ENCODE peak calls at places on chromosomes 11 and 22, in nine cellular contexts. One of them, this sample, is unnamed.

GRCh38 chr11:129144256-129144655 is 47.9 kb downstream of the ARHGAP32 start:
- DNase-seq in progenitor cell of endocrine pancreas: no peak
- DNase-seq in fibroblast of lung: no peak
- DNase-seq in kidney epithelial cell: no peak
- DNase-seq in HCT116: no peak
- DNase-seq in testis: no peak
- DNase-seq in pancreas: no peak
- DNase-seq in brain microvascular endothelial cell: peak; percentile 30
- DNase-seq in DND-41: no peak
- DNase-seq in this sample: no peak

GRCh38 chr11:62726156-62727006 is 876 bp downstream of the HNRNPUL2 start:
- DNase-seq in progenitor cell of endocrine pancreas: no peak
- DNase-seq in fibroblast of lung: no peak
- DNase-seq in kidney epithelial cell: no peak
- DNase-seq in HCT116: no peak
- DNase-seq in testis: no peak
- DNase-seq in pancreas: no peak
- DNase-seq in brain microvascular endothelial cell: no peak
- DNase-seq in DND-41: peak; percentile 35
- DNase-seq in this sample: no peak

GRCh38 chr11:76701701-76702100 is 31.2 kb upstream of the LRRC32 start:
- DNase-seq in progenitor cell of endocrine pancreas: no peak
- DNase-seq in fibroblast of lung: peak; percentile 66
- DNase-seq in kidney epithelial cell: no peak
- DNase-seq in HCT116: no peak
- DNase-seq in testis: no peak
- DNase-seq in pancreas: no peak
- DNase-seq in brain microvascular endothelial cell: peak; percentile 34
- DNase-seq in DND-41: no peak
- DNase-seq in this sample: no peak

GRCh38 chr22:36369922-36370781 is 17.6 kb downstream of the MYH9 start:
- DNase-seq in progenitor cell of endocrine pancreas: no peak
- DNase-seq in fibroblast of lung: peak; percentile 57
- DNase-seq in kidney epithelial cell: no peak
- DNase-seq in HCT116: no peak
- DNase-seq in testis: peak; percentile 44
- DNase-seq in pancreas: no peak
- DNase-seq in brain microvascular endothelial cell: no peak
- DNase-seq in DND-41: no peak
- DNase-seq in this sample: no peak

GRCh38 chr22:31876156-31877035 is 67.9 kb upstream of the YWHAH start:
- DNase-seq in progenitor cell of endocrine pancreas: no peak
- DNase-seq in fibroblast of lung: no peak
- DNase-seq in kidney epithelial cell: no peak
- DNase-seq in HCT116: no peak
- DNase-seq in testis: no peak
- DNase-seq in pancreas: no peak
- DNase-seq in brain microvascular endothelial cell: no peak
- DNase-seq in DND-41: no peak
- DNase-seq in this sample: no peak

GRCh38 chr11:92376146-92376599 is 151.6 kb downstream of the FAT3 start:
- DNase-seq in progenitor cell of endocrine pancreas: no peak
- DNase-seq in fibroblast of lung: peak; percentile 75
- DNase-seq in kidney epithelial cell: peak; percentile 82
- DNase-seq in HCT116: no peak
- DNase-seq in testis: no peak
- DNase-seq in pancreas: no peak
- DNase-seq in brain microvascular endothelial cell: peak; percentile 94
- DNase-seq in DND-41: no peak
- DNase-seq in this sample: no peak

GRCh38 chr22:35604671-35605457 is 12.3 kb downstream of the MB start:
- DNase-seq in progenitor cell of endocrine pancreas: no peak
- DNase-seq in fibroblast of lung: no peak
- DNase-seq in kidney epithelial cell: no peak
- DNase-seq in HCT116: no peak
- DNase-seq in testis: no peak
- DNase-seq in pancreas: no peak
- DNase-seq in brain microvascular endothelial cell: peak; percentile 27
- DNase-seq in DND-41: peak; percentile 8
- DNase-seq in this sample: no peak

GRCh38 chr22:29946220-29946619 is 63.2 kb downstream of the MTMR3 start:
- DNase-seq in progenitor cell of endocrine pancreas: no peak
- DNase-seq in fibroblast of lung: no peak
- DNase-seq in kidney epithelial cell: no peak
- DNase-seq in HCT116: no peak
- DNase-seq in testis: no peak
- DNase-seq in pancreas: no peak
- DNase-seq in brain microvascular endothelial cell: no peak
- DNase-seq in DND-41: no peak
- DNase-seq in this sample: no peak

GRCh38 chr11:131924001-131924400 is 553.6 kb downstream of the NTM start:
- DNase-seq in progenitor cell of endocrine pancreas: no peak
- DNase-seq in fibroblast of lung: no peak
- DNase-seq in kidney epithelial cell: no peak
- DNase-seq in HCT116: no peak
- DNase-seq in testis: no peak
- DNase-seq in pancreas: no peak
- DNase-seq in brain microvascular endothelial cell: peak; percentile 11
- DNase-seq in DND-41: no peak
- DNase-seq in this sample: no peak

GRCh38 chr22:22842085-22842484 is 45.5 kb upstream of the IGLL5 start:
- DNase-seq in progenitor cell of endocrine pancreas: no peak
- DNase-seq in fibroblast of lung: no peak
- DNase-seq in kidney epithelial cell: no peak
- DNase-seq in HCT116: no peak
- DNase-seq in testis: no peak
- DNase-seq in pancreas: no peak
- DNase-seq in brain microvascular endothelial cell: no peak
- DNase-seq in DND-41: no peak
- DNase-seq in this sample: no peak

GRCh38 chr11:2795491-2795991 is 90.0 kb downstream of the CDKN1C start:
- DNase-seq in progenitor cell of endocrine pancreas: no peak
- DNase-seq in fibroblast of lung: no peak
- DNase-seq in kidney epithelial cell: no peak
- DNase-seq in HCT116: no peak
- DNase-seq in testis: peak; percentile 12
- DNase-seq in pancreas: peak; percentile 35
- DNase-seq in brain microvascular endothelial cell: no peak
- DNase-seq in DND-41: no peak
- DNase-seq in this sample: no peak

GRCh38 chr22:30866811-30867271 is 101.7 kb downstream of the MORC2 start:
- DNase-seq in progenitor cell of endocrine pancreas: no peak
- DNase-seq in fibroblast of lung: no peak
- DNase-seq in kidney epithelial cell: no peak
- DNase-seq in HCT116: no peak
- DNase-seq in testis: no peak
- DNase-seq in pancreas: peak; percentile 23
- DNase-seq in brain microvascular endothelial cell: no peak
- DNase-seq in DND-41: no peak
- DNase-seq in this sample: no peak

GRCh38 chr22:35324067-35324466 is 24.4 kb downstream of the TOM1 start:
- DNase-seq in progenitor cell of endocrine pancreas: no peak
- DNase-seq in fibroblast of lung: no peak
- DNase-seq in kidney epithelial cell: no peak
- DNase-seq in HCT116: no peak
- DNase-seq in testis: no peak
- DNase-seq in pancreas: no peak
- DNase-seq in brain microvascular endothelial cell: no peak
- DNase-seq in DND-41: no peak
- DNase-seq in this sample: no peak

GRCh38 chr11:130389315-130389935 is 39.0 kb downstream of the ADAMTS8 start:
- DNase-seq in progenitor cell of endocrine pancreas: no peak
- DNase-seq in fibroblast of lung: peak; percentile 3
- DNase-seq in kidney epithelial cell: no peak
- DNase-seq in HCT116: no peak
- DNase-seq in testis: no peak
- DNase-seq in pancreas: no peak
- DNase-seq in brain microvascular endothelial cell: peak; percentile 24
- DNase-seq in DND-41: peak; percentile 54
- DNase-seq in this sample: no peak

GRCh38 chr11:16356057-16356750 is at the start of gene SOX6:
- DNase-seq in progenitor cell of endocrine pancreas: peak; percentile 11
- DNase-seq in fibroblast of lung: peak; percentile 18
- DNase-seq in kidney epithelial cell: no peak
- DNase-seq in HCT116: no peak
- DNase-seq in testis: peak; percentile 14
- DNase-seq in pancreas: no peak
- DNase-seq in brain microvascular endothelial cell: peak; percentile 5
- DNase-seq in DND-41: no peak
- DNase-seq in this sample: no peak

GRCh38 chr11:32830413-32830738 is 649 bp downstream of the PRRG4 start:
- DNase-seq in progenitor cell of endocrine pancreas: no peak
- DNase-seq in fibroblast of lung: no peak
- DNase-seq in kidney epithelial cell: no peak
- DNase-seq in HCT116: no peak
- DNase-seq in testis: no peak
- DNase-seq in pancreas: no peak
- DNase-seq in brain microvascular endothelial cell: no peak
- DNase-seq in DND-41: no peak
- DNase-seq in this sample: no peak

GRCh38 chr11:57294225-57295131 is 30.3 kb downstream of the TNKS1BP1 start:
- DNase-seq in progenitor cell of endocrine pancreas: no peak
- DNase-seq in fibroblast of lung: peak; percentile 57
- DNase-seq in kidney epithelial cell: no peak
- DNase-seq in HCT116: no peak
- DNase-seq in testis: peak; percentile 33
- DNase-seq in pancreas: no peak
- DNase-seq in brain microvascular endothelial cell: no peak
- DNase-seq in DND-41: no peak
- DNase-seq in this sample: no peak

GRCh38 chr11:67583319-67584204 is at the start of gene GSTP1:
- DNase-seq in progenitor cell of endocrine pancreas: peak; percentile 87
- DNase-seq in fibroblast of lung: peak; percentile 90
- DNase-seq in kidney epithelial cell: peak; percentile 60
- DNase-seq in HCT116: peak; percentile 61
- DNase-seq in testis: peak; percentile 94
- DNase-seq in pancreas: peak; percentile 93
- DNase-seq in brain microvascular endothelial cell: peak; percentile 75
- DNase-seq in DND-41: peak; percentile 90
- DNase-seq in this sample: peak; percentile 51

GRCh38 chr22:47474895-47475294 is 712.4 kb downstream of the TBC1D22A start:
- DNase-seq in progenitor cell of endocrine pancreas: no peak
- DNase-seq in fibroblast of lung: peak; percentile 91
- DNase-seq in kidney epithelial cell: no peak
- DNase-seq in HCT116: no peak
- DNase-seq in testis: no peak
- DNase-seq in pancreas: no peak
- DNase-seq in brain microvascular endothelial cell: no peak
- DNase-seq in DND-41: no peak
- DNase-seq in this sample: no peak

DNA sequence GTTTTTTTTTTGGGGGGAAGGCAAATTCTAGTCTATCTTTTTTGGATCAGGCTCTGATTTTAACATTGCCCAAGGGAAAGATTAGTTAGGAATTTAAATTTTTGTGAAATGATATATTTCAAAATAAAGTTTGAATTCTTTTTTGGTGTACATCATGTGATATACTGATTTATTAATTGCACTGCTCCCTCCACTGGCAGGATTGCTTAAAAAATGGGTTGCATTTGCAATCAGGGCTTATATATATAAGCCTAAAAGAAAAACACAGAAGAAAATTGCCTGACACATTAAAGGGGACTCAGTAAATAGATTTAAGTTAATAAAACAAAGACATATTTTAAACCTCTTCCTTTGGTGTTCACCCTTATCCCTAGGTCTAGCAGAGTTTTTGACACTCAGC is 1.2 kb downstream of the DYNC2H1 start:
- DNase-seq in progenitor cell of endocrine pancreas: no peak
- DNase-seq in fibroblast of lung: peak; percentile 73
- DNase-seq in kidney epithelial cell: no peak
- DNase-seq in HCT116: no peak
- DNase-seq in testis: no peak
- DNase-seq in pancreas: no peak
- DNase-seq in brain microvascular endothelial cell: peak; percentile 59
- DNase-seq in DND-41: no peak
- DNase-seq in this sample: no peak
- TF ChIP-seq CTCF in progenitor cell of endocrine pancreas: peak; percentile 11
- TF ChIP-seq CTCF in fibroblast of lung: peak; percentile 48
- TF ChIP-seq CTCF in kidney epithelial cell: no peak
- TF ChIP-seq CTCF in HCT116: no peak
- TF ChIP-seq CTCF in testis: no peak
- TF ChIP-seq CTCF in pancreas: no peak
- TF ChIP-seq CTCF in brain microvascular endothelial cell: peak; percentile 45
- TF ChIP-seq CTCF in DND-41: no peak
- TF ChIP-seq CTCF in this sample: peak; percentile 49

DNA sequence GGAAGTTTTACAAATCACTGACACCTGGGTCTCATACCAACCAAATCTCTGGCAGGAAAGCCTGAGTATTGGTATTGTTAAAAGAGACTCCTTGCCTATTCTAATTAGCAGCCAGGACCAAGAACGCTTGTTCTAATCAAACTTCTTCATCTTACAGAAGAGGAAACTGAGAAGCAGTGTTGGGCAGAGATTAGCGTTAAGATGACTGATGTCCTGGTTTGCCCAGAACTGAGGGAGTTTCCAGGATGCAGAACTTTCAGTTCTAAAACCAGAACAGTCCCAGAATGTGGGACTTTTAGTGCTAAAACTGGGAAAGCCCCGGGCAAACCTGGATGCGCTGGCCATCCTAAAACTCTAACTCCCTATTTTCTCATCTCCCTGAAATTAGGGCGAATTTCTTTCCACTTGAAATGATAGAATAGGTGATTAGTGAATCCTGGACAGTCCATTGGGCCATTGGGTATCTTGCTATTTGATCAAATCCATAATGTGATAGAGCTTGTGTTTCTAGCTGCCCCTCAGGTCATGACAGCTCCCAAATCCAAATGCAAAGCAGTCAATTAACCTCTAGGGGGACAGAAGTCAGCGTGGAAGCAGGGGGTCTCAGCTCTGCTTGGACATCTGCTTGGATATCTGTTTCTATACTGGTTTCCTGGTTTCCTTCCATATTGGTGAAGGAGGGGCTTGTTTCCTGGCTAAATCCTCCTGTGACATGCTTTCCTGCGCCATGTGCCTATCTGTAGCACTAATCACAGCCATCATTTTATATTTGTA is 16.0 kb upstream of the TMPRSS13 start:
- DNase-seq in progenitor cell of endocrine pancreas: no peak
- DNase-seq in fibroblast of lung: no peak
- DNase-seq in kidney epithelial cell: no peak
- DNase-seq in HCT116: no peak
- DNase-seq in testis: no peak
- DNase-seq in pancreas: no peak
- DNase-seq in brain microvascular endothelial cell: no peak
- DNase-seq in DND-41: no peak
- DNase-seq in this sample: no peak
- TF ChIP-seq CTCF in progenitor cell of endocrine pancreas: peak; percentile 46
- TF ChIP-seq CTCF in fibroblast of lung: no peak
- TF ChIP-seq CTCF in kidney epithelial cell: no peak
- TF ChIP-seq CTCF in HCT116: peak; percentile 24
- TF ChIP-seq CTCF in testis: peak; percentile 1
- TF ChIP-seq CTCF in pancreas: no peak
- TF ChIP-seq CTCF in brain microvascular endothelial cell: peak; percentile 28
- TF ChIP-seq CTCF in DND-41: peak; percentile 45
- TF ChIP-seq CTCF in this sample: no peak

GRCh38 chr11:119134389-119134978 is 13.1 kb downstream of the HINFP start:
- DNase-seq in progenitor cell of endocrine pancreas: no peak
- DNase-seq in fibroblast of lung: no peak
- DNase-seq in kidney epithelial cell: no peak
- DNase-seq in HCT116: no peak
- DNase-seq in testis: peak; percentile 34
- DNase-seq in pancreas: no peak
- DNase-seq in brain microvascular endothelial cell: no peak
- DNase-seq in DND-41: no peak
- DNase-seq in this sample: no peak
- TF ChIP-seq CTCF in progenitor cell of endocrine pancreas: peak; percentile 53
- TF ChIP-seq CTCF in fibroblast of lung: peak; percentile 49
- TF ChIP-seq CTCF in kidney epithelial cell: peak; percentile 77
- TF ChIP-seq CTCF in HCT116: peak; percentile 86
- TF ChIP-seq CTCF in testis: peak; percentile 33
- TF ChIP-seq CTCF in pancreas: peak; percentile 47
- TF ChIP-seq CTCF in brain microvascular endothelial cell: peak; percentile 81
- TF ChIP-seq CTCF in DND-41: peak; percentile 64
- TF ChIP-seq CTCF in this sample: peak; percentile 22

GRCh38 chr11:68825603-68826002 is 16.1 kb downstream of the CPT1A start:
- DNase-seq in progenitor cell of endocrine pancreas: no peak
- DNase-seq in fibroblast of lung: no peak
- DNase-seq in kidney epithelial cell: no peak
- DNase-seq in HCT116: peak; percentile 37
- DNase-seq in testis: no peak
- DNase-seq in pancreas: peak; percentile 71
- DNase-seq in brain microvascular endothelial cell: no peak
- DNase-seq in DND-41: peak; percentile 59
- DNase-seq in this sample: no peak
- TF ChIP-seq CTCF in progenitor cell of endocrine pancreas: peak; percentile 25
- TF ChIP-seq CTCF in fibroblast of lung: no peak
- TF ChIP-seq CTCF in kidney epithelial cell: peak; percentile 31
- TF ChIP-seq CTCF in HCT116: peak; percentile 25
- TF ChIP-seq CTCF in testis: no peak
- TF ChIP-seq CTCF in pancreas: no peak
- TF ChIP-seq CTCF in brain microvascular endothelial cell: peak; percentile 22
- TF ChIP-seq CTCF in DND-41: peak; percentile 44
- TF ChIP-seq CTCF in this sample: peak; percentile 7

This sample was measured in D721Med.